ENCODE peak calls at places on chromosome 20, in five cellular contexts. I, C, Y, F and Q are unnamed samples.

GRCh38 chr20:59120491-59120890 is 43.1 kb upstream of the ZNF831 start:
- DNase-seq in F (no peak), C (no peak), I (no peak), Y (no peak), Q (no peak)

GRCh38 chr20:31896049-31896448 is 25.6 kb downstream of the TTLL9 start:
- DNase-seq in Y (no peak), C (no peak), F (no peak), I (no peak), Q (no peak)

GRCh38 chr20:17500826-17501225 is 30.4 kb downstream of the BFSP1 start:
- DNase-seq in F (no peak), I (no peak), C (no peak), Y (no peak), Q (no peak)

GRCh38 chr20:38452880-38453624 is 17.9 kb upstream of the SNHG17 start:
- DNase-seq in F (no peak), C (no peak), I (no peak), Y (peak; percentile 60), Q (no peak)

GRCh38 chr20:61044499-61044898 is 207.6 kb upstream of the CDH4 start:
- DNase-seq in C (no peak), I (no peak), Y (peak; percentile 43), F (no peak), Q (no peak)

GRCh38 chr20:9460518-9460917 is 53.9 kb upstream of the LAMP5 start:
- DNase-seq in Y (no peak), C (no peak), I (no peak), F (no peak), Q (no peak)

GRCh38 chr20:24580855-24581254 is 111.4 kb downstream of the SYNDIG1 start:
- DNase-seq in Y (no peak), C (no peak), I (no peak), F (no peak), Q (no peak)

GRCh38 chr20:21509597-21510331 is 4.1 kb downstream of the NKX2-2 start:
- DNase-seq in I (peak; percentile 68), C (no peak), F (peak; percentile 39), Y (no peak), Q (no peak)

GRCh38 chr20:14568701-14569100 is 231.3 kb upstream of the FLRT3 start:
- DNase-seq in F (no peak), C (no peak), Y (no peak), I (no peak), Q (no peak)

GRCh38 chr20:49858076-49858565 is 45.5 kb downstream of the SLC9A8 start:
- DNase-seq in Y (no peak), I (no peak), F (no peak), C (no peak), Q (no peak)

GRCh38 chr20:21232546-21233280 is 70.4 kb upstream of the XRN2 start:
- DNase-seq in I (no peak), C (no peak), F (no peak), Y (no peak), Q (no peak)

GRCh38 chr20:35387334-35387733 is 24.4 kb downstream of the UQCC1 start:
- DNase-seq in F (no peak), I (no peak), C (peak; percentile 77), Y (no peak), Q (no peak)

GRCh38 chr20:16111132-16111852 is 462.0 kb downstream of the KIF16B start:
- DNase-seq in C (no peak), F (no peak), I (no peak), Y (no peak), Q (no peak)

GRCh38 chr20:44911264-44911921 is 1.5 kb downstream of the PABPC1L start:
- DNase-seq in Y (peak; percentile 79), I (peak; percentile 90), F (peak; percentile 80), C (peak; percentile 96), Q (peak; percentile 58)

GRCh38 chr20:33209789-33210188 is 7.4 kb upstream of the BPIFA3 start:
- DNase-seq in Y (peak; percentile 79), I (peak; percentile 89), F (no peak), C (peak; percentile 74), Q (peak; percentile 7)

GRCh38 chr20:32556312-32557184 is 28.6 kb downstream of the NOL4L start:
- DNase-seq in Y (no peak), C (no peak), F (no peak), I (no peak), Q (no peak)

GRCh38 chr20:18072532-18072931 is 14.8 kb upstream of the OVOL2 start:
- DNase-seq in C (no peak), I (no peak), Y (no peak), F (no peak), Q (no peak)

GRCh38 chr20:57791946-57792328 is 82.1 kb upstream of the PMEPA1 start:
- DNase-seq in Y (no peak), I (no peak), F (no peak), C (no peak), Q (no peak)

DNA sequence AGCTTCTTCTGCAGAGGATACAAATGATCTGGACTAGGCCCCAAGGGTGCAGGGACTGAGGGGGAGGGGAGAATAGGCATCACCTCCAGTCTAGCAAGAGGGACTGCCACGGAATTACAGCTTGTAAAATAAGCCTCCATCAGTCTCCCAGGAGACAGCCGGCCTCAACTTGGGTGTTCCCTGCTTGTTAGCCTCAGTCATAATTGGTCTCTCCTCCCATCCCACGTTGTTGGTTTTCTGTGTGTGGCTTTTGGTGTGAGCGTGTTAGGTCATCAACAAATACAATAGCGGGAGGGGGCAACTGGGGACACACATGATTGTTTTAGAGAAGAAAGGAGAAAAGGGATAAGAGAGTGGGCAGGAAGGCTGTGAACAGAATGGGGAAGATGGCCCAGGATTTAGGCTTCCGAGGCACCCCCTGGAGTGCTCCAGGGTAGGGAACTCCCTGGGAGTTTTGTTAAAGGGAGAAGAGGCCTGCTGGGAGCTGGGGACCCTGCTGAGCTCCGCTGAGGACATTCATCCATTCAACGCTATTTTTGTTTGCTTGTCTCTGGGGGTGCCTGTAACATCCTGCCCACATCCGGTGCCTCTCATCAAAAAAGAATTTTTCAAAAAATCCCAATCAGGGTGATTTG is 9.2 kb downstream of the FOXA2 start:
- DNase-seq in I (peak; percentile 50), F (no peak), C (peak; percentile 23), Y (no peak), Q (no peak)
- TF ChIP-seq GABPA in I (no peak), F (no peak), C (no peak), Y (no peak), Q (no peak)

DNA sequence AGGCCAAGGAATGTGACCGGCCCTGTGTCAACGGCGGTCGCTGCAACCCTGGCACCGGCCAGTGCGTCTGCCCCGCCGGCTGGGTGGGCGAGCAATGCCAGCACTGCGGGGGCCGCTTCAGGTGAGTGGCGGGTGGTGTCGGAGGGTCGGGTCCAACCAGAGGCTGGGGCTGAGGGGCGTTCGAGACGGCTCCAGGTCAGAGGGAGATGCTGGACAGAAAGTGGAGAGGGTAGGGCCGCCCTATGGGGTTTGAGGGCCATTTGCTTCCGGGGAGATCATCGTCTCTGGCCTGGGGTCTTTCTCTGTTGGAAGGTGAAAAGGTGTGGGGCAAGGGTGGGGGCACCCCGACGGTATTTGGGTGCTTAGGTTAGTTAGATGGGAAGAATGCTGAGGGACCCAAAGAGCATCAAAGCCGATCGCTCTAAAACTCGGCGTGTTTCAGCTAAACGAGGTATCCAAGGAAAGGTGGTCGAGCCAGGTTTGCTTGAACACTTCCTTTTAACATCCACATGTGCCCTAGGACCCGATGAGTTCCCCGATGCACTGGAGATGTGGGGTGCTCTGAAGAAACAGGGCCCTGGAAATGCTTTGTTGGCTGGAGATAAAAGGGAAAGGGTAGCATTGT is 691 bp downstream of the ATRN start:
- DNase-seq in F (peak; percentile 26), Y (no peak), C (no peak), I (no peak), Q (no peak)
- TF ChIP-seq GABPA in F (no peak), Y (no peak), C (no peak), I (no peak), Q (no peak)

GRCh38 chr20:47062226-47062880 is 167.7 kb downstream of the EYA2 start:
- DNase-seq in I (no peak), Y (no peak), C (no peak), F (no peak), Q (no peak)
- TF ChIP-seq GABPA in I (no peak), Y (no peak), C (no peak), F (no peak), Q (no peak)

GRCh38 chr20:11067359-11067758 is 393.6 kb upstream of the JAG1 start:
- DNase-seq in I (no peak), Y (no peak), F (no peak), C (no peak), Q (no peak)
- TF ChIP-seq GABPA in I (no peak), Y (no peak), F (no peak), C (no peak), Q (no peak)

DNA sequence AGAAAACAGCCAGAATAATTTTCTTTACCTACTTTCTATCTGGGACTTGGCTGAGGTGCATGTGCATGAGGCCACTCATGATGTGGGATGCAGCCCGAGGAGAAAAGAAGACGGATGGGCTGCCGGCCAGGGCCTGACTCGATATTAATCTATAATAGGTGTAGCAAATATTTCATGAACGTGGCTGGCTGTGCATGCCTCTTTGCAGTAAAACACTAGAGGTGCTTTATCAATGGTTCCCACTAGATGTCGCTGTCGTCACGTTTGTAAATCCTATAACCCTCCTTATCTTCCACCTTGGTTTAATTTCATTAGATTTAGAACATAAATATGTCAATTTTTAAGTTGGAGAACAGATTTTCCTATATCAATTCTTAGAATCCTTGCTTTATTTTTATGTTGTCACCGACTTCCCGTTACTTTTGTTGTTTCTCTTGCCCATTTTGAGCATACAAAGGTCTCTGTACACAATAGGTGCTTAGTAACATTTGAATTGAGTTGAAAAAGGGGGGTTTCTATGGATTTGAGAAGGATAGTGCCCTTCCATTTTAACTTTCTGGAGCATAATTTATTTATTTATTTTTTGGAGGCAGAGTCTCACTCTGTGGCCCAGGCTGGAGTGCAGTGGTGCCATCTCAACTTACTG is 19.6 kb upstream of the FERMT1 start:
- DNase-seq in F (peak; percentile 58), C (peak; percentile 70), Y (peak; percentile 48), I (peak; percentile 67), Q (peak; percentile 10)
- TF ChIP-seq GABPA in F (no peak), C (no peak), Y (no peak), I (no peak), Q (no peak)

GRCh38 chr20:42027746-42028268 is 409.6 kb upstream of the CHD6 start:
- DNase-seq in C (no peak), F (peak; percentile 38), Y (no peak), I (no peak), Q (no peak)
- TF ChIP-seq GABPA in C (no peak), F (no peak), Y (no peak), I (no peak), Q (no peak)

GRCh38 chr20:46694484-46694883 is 5.2 kb upstream of the TP53RK start:
- DNase-seq in I (no peak), C (no peak), Y (peak; percentile 35), F (no peak), Q (no peak)
- TF ChIP-seq GABPA in I (no peak), C (peak; percentile 19), Y (peak; percentile 39), F (no peak), Q (no peak)

GRCh38 chr20:62590301-62591121 is 51.8 kb upstream of the SLCO4A1 start:
- DNase-seq in I (no peak), Y (no peak), C (no peak), F (no peak), Q (no peak)
- TF ChIP-seq GABPA in I (no peak), Y (no peak), C (no peak), F (no peak), Q (no peak)